ENCODE peak calls at places on chromosomes 5 and 9, in eight cellular contexts. One of them, this sample, is unnamed.

GRCh38 chr9:115006660-115007059 is 76.3 kb upstream of the TNFSF8 start:
- ATAC-seq in Right ventricle myocardium superior: no peak
- ATAC-seq in stimulated activated naive CD8-positive, alpha-beta T cell treated with anti-CD3 and anti-CD28 coated beads, Interleukin-15, amount 100 ng/mL, for 72 hours: peak
- ATAC-seq in activated CD8-positive, alpha-beta T cell treated with anti-CD3 and anti-CD28 coated beads, Interleukin-2, amount 10 ng/mL, durations not matched to agents 7 days and 5 days: no peak
- ATAC-seq in upper lobe of right lung: peak
- ATAC-seq in left cardiac atrium: no peak
- ATAC-seq in left lung: peak
- ATAC-seq in A549: no peak
- ATAC-seq in this sample: peak

GRCh38 chr5:168713051-168713450 is 133.9 kb upstream of the PANK3 start:
- ATAC-seq in A549: no peak
- ATAC-seq in upper lobe of right lung: no peak
- ATAC-seq in activated CD8-positive, alpha-beta T cell treated with anti-CD3 and anti-CD28 coated beads, Interleukin-2, amount 10 ng/mL, durations not matched to agents 7 days and 5 days: no peak
- ATAC-seq in stimulated activated naive CD8-positive, alpha-beta T cell treated with anti-CD3 and anti-CD28 coated beads, Interleukin-15, amount 100 ng/mL, for 72 hours: no peak
- ATAC-seq in left cardiac atrium: no peak
- ATAC-seq in Right ventricle myocardium superior: no peak
- ATAC-seq in left lung: no peak
- ATAC-seq in this sample: no peak

GRCh38 chr5:168328804-168329203 is 37.4 kb downstream of the WWC1 start:
- ATAC-seq in left lung: peak
- ATAC-seq in Right ventricle myocardium superior: no peak
- ATAC-seq in upper lobe of right lung: peak
- ATAC-seq in A549: peak
- ATAC-seq in activated CD8-positive, alpha-beta T cell treated with anti-CD3 and anti-CD28 coated beads, Interleukin-2, amount 10 ng/mL, durations not matched to agents 7 days and 5 days: no peak
- ATAC-seq in left cardiac atrium: no peak
- ATAC-seq in stimulated activated naive CD8-positive, alpha-beta T cell treated with anti-CD3 and anti-CD28 coated beads, Interleukin-15, amount 100 ng/mL, for 72 hours: no peak
- ATAC-seq in this sample: no peak

GRCh38 chr5:81171769-81172168 is 61.4 kb upstream of the CKMT2 start:
- ATAC-seq in Right ventricle myocardium superior: no peak
- ATAC-seq in stimulated activated naive CD8-positive, alpha-beta T cell treated with anti-CD3 and anti-CD28 coated beads, Interleukin-15, amount 100 ng/mL, for 72 hours: no peak
- ATAC-seq in upper lobe of right lung: no peak
- ATAC-seq in left cardiac atrium: no peak
- ATAC-seq in activated CD8-positive, alpha-beta T cell treated with anti-CD3 and anti-CD28 coated beads, Interleukin-2, amount 10 ng/mL, durations not matched to agents 7 days and 5 days: no peak
- ATAC-seq in A549: no peak
- ATAC-seq in left lung: no peak
- ATAC-seq in this sample: no peak

GRCh38 chr5:33238826-33239670 is 201.7 kb upstream of the TARS1 start:
- ATAC-seq in left lung: no peak
- ATAC-seq in activated CD8-positive, alpha-beta T cell treated with anti-CD3 and anti-CD28 coated beads, Interleukin-2, amount 10 ng/mL, durations not matched to agents 7 days and 5 days: no peak
- ATAC-seq in left cardiac atrium: no peak
- ATAC-seq in Right ventricle myocardium superior: no peak
- ATAC-seq in upper lobe of right lung: no peak
- ATAC-seq in stimulated activated naive CD8-positive, alpha-beta T cell treated with anti-CD3 and anti-CD28 coated beads, Interleukin-15, amount 100 ng/mL, for 72 hours: no peak
- ATAC-seq in A549: no peak
- ATAC-seq in this sample: peak

GRCh38 chr9:86069206-86069869 is 30.0 kb downstream of the GOLM1 start:
- ATAC-seq in Right ventricle myocardium superior: no peak
- ATAC-seq in left lung: peak
- ATAC-seq in A549: no peak
- ATAC-seq in activated CD8-positive, alpha-beta T cell treated with anti-CD3 and anti-CD28 coated beads, Interleukin-2, amount 10 ng/mL, durations not matched to agents 7 days and 5 days: no peak
- ATAC-seq in stimulated activated naive CD8-positive, alpha-beta T cell treated with anti-CD3 and anti-CD28 coated beads, Interleukin-15, amount 100 ng/mL, for 72 hours: no peak
- ATAC-seq in upper lobe of right lung: peak
- ATAC-seq in left cardiac atrium: no peak
- ATAC-seq in this sample: no peak

GRCh38 chr9:133342570-133342969 is 5.4 kb downstream of the MED22 start:
- ATAC-seq in stimulated activated naive CD8-positive, alpha-beta T cell treated with anti-CD3 and anti-CD28 coated beads, Interleukin-15, amount 100 ng/mL, for 72 hours: no peak
- ATAC-seq in Right ventricle myocardium superior: no peak
- ATAC-seq in upper lobe of right lung: no peak
- ATAC-seq in left lung: no peak
- ATAC-seq in A549: no peak
- ATAC-seq in activated CD8-positive, alpha-beta T cell treated with anti-CD3 and anti-CD28 coated beads, Interleukin-2, amount 10 ng/mL, durations not matched to agents 7 days and 5 days: no peak
- ATAC-seq in left cardiac atrium: no peak
- ATAC-seq in this sample: no peak

GRCh38 chr5:79484731-79485130 is 29.2 kb downstream of the HOMER1 start:
- ATAC-seq in A549: no peak
- ATAC-seq in activated CD8-positive, alpha-beta T cell treated with anti-CD3 and anti-CD28 coated beads, Interleukin-2, amount 10 ng/mL, durations not matched to agents 7 days and 5 days: no peak
- ATAC-seq in upper lobe of right lung: no peak
- ATAC-seq in stimulated activated naive CD8-positive, alpha-beta T cell treated with anti-CD3 and anti-CD28 coated beads, Interleukin-15, amount 100 ng/mL, for 72 hours: no peak
- ATAC-seq in left cardiac atrium: no peak
- ATAC-seq in Right ventricle myocardium superior: no peak
- ATAC-seq in left lung: no peak
- ATAC-seq in this sample: no peak

GRCh38 chr9:132074736-132075135 is 4.9 kb downstream of the MED27 start:
- ATAC-seq in activated CD8-positive, alpha-beta T cell treated with anti-CD3 and anti-CD28 coated beads, Interleukin-2, amount 10 ng/mL, durations not matched to agents 7 days and 5 days: no peak
- ATAC-seq in Right ventricle myocardium superior: no peak
- ATAC-seq in A549: no peak
- ATAC-seq in left cardiac atrium: no peak
- ATAC-seq in upper lobe of right lung: no peak
- ATAC-seq in stimulated activated naive CD8-positive, alpha-beta T cell treated with anti-CD3 and anti-CD28 coated beads, Interleukin-15, amount 100 ng/mL, for 72 hours: no peak
- ATAC-seq in left lung: no peak
- ATAC-seq in this sample: no peak

GRCh38 chr5:120083851-120084615 is 380.1 kb upstream of the PRR16 start:
- ATAC-seq in activated CD8-positive, alpha-beta T cell treated with anti-CD3 and anti-CD28 coated beads, Interleukin-2, amount 10 ng/mL, durations not matched to agents 7 days and 5 days: no peak
- ATAC-seq in upper lobe of right lung: no peak
- ATAC-seq in Right ventricle myocardium superior: no peak
- ATAC-seq in left lung: no peak
- ATAC-seq in left cardiac atrium: no peak
- ATAC-seq in stimulated activated naive CD8-positive, alpha-beta T cell treated with anti-CD3 and anti-CD28 coated beads, Interleukin-15, amount 100 ng/mL, for 72 hours: no peak
- ATAC-seq in A549: no peak
- ATAC-seq in this sample: no peak

GRCh38 chr5:97363577-97363976 is 180.5 kb upstream of the RIOK2 start:
- ATAC-seq in Right ventricle myocardium superior: no peak
- ATAC-seq in upper lobe of right lung: no peak
- ATAC-seq in A549: no peak
- ATAC-seq in stimulated activated naive CD8-positive, alpha-beta T cell treated with anti-CD3 and anti-CD28 coated beads, Interleukin-15, amount 100 ng/mL, for 72 hours: no peak
- ATAC-seq in left lung: no peak
- ATAC-seq in activated CD8-positive, alpha-beta T cell treated with anti-CD3 and anti-CD28 coated beads, Interleukin-2, amount 10 ng/mL, durations not matched to agents 7 days and 5 days: no peak
- ATAC-seq in left cardiac atrium: no peak
- ATAC-seq in this sample: no peak

GRCh38 chr5:76303917-76304316 is 99.2 kb upstream of the IQGAP2 start:
- ATAC-seq in Right ventricle myocardium superior: no peak
- ATAC-seq in left lung: no peak
- ATAC-seq in activated CD8-positive, alpha-beta T cell treated with anti-CD3 and anti-CD28 coated beads, Interleukin-2, amount 10 ng/mL, durations not matched to agents 7 days and 5 days: peak
- ATAC-seq in left cardiac atrium: no peak
- ATAC-seq in stimulated activated naive CD8-positive, alpha-beta T cell treated with anti-CD3 and anti-CD28 coated beads, Interleukin-15, amount 100 ng/mL, for 72 hours: peak
- ATAC-seq in upper lobe of right lung: no peak
- ATAC-seq in A549: peak
- ATAC-seq in this sample: peak

GRCh38 chr5:133015466-133015865 is 10.9 kb downstream of the ZCCHC10 start:
- ATAC-seq in upper lobe of right lung: no peak
- ATAC-seq in left lung: no peak
- ATAC-seq in Right ventricle myocardium superior: no peak
- ATAC-seq in stimulated activated naive CD8-positive, alpha-beta T cell treated with anti-CD3 and anti-CD28 coated beads, Interleukin-15, amount 100 ng/mL, for 72 hours: no peak
- ATAC-seq in A549: no peak
- ATAC-seq in activated CD8-positive, alpha-beta T cell treated with anti-CD3 and anti-CD28 coated beads, Interleukin-2, amount 10 ng/mL, durations not matched to agents 7 days and 5 days: no peak
- ATAC-seq in left cardiac atrium: no peak
- ATAC-seq in this sample: no peak

GRCh38 chr5:135705941-135706340 is 127.2 kb upstream of the CXCL14 start:
- ATAC-seq in stimulated activated naive CD8-positive, alpha-beta T cell treated with anti-CD3 and anti-CD28 coated beads, Interleukin-15, amount 100 ng/mL, for 72 hours: no peak
- ATAC-seq in Right ventricle myocardium superior: no peak
- ATAC-seq in activated CD8-positive, alpha-beta T cell treated with anti-CD3 and anti-CD28 coated beads, Interleukin-2, amount 10 ng/mL, durations not matched to agents 7 days and 5 days: no peak
- ATAC-seq in upper lobe of right lung: peak
- ATAC-seq in A549: no peak
- ATAC-seq in left lung: peak
- ATAC-seq in left cardiac atrium: no peak
- ATAC-seq in this sample: no peak

GRCh38 chr9:133527444-133527920 is 2.7 kb upstream of the MYMK start:
- ATAC-seq in left cardiac atrium: peak
- ATAC-seq in upper lobe of right lung: peak
- ATAC-seq in stimulated activated naive CD8-positive, alpha-beta T cell treated with anti-CD3 and anti-CD28 coated beads, Interleukin-15, amount 100 ng/mL, for 72 hours: no peak
- ATAC-seq in left lung: peak
- ATAC-seq in Right ventricle myocardium superior: peak
- ATAC-seq in A549: no peak
- ATAC-seq in activated CD8-positive, alpha-beta T cell treated with anti-CD3 and anti-CD28 coated beads, Interleukin-2, amount 10 ng/mL, durations not matched to agents 7 days and 5 days: no peak
- ATAC-seq in this sample: no peak